ENCODE peak calls at places on chromosomes 5 and 9, in six cellular contexts. P is heart left ventricle, Q is choroid plexus epithelial cell, L is GM12865, Y is PC-3, R is BE2C. A is an unnamed sample.

GRCh38 chr9:79254900-79255651 is 316.7 kb upstream of the TLE4 start:
- DNase-seq in Y (peak), L (no peak), P (no peak), Q (peak), R (no peak), A (no peak)

GRCh38 chr9:122314193-122314592 is 49.5 kb downstream of the MRRF start:
- DNase-seq in L (no peak), R (no peak), P (no peak), Q (no peak), Y (no peak), A (no peak)

GRCh38 chr5:133697536-133698258 is 85.4 kb upstream of the FSTL4 start:
- DNase-seq in L (peak), Y (no peak), Q (no peak), R (no peak), P (no peak), A (no peak)

GRCh38 chr5:99460701-99461100 is 531.9 kb upstream of the CHD1 start:
- DNase-seq in Y (peak), L (no peak), P (no peak), R (no peak), Q (no peak), A (no peak)

GRCh38 chr5:102957141-102957540 is 162.8 kb downstream of the GIN1 start:
- DNase-seq in P (no peak), Y (no peak), L (no peak), R (no peak), Q (no peak), A (no peak)

GRCh38 chr9:72351538-72352453 is 13.2 kb downstream of the ZFAND5 start:
- DNase-seq in L (no peak), P (no peak), Q (peak), R (no peak), Y (peak), A (no peak)

GRCh38 chr5:112691758-112692157 is 45.9 kb upstream of the APC start:
- DNase-seq in L (peak), Q (peak), Y (peak), R (peak), P (no peak), A (peak)

GRCh38 chr9:470795-471194 is 256.1 kb downstream of the DOCK8 start:
- DNase-seq in P (no peak), Y (peak), R (no peak), L (no peak), Q (no peak), A (no peak)

GRCh38 chr9:97853056-97853843 is at the start of gene FOXE1:
- DNase-seq in Y (no peak), Q (no peak), R (no peak), P (no peak), L (no peak), A (no peak)

GRCh38 chr5:147748590-147748989 is 33.9 kb downstream of the JAKMIP2 start:
- DNase-seq in L (no peak), R (no peak), Q (no peak), Y (no peak), P (no peak), A (no peak)

GRCh38 chr5:105168806-105169205 is 1606.2 kb upstream of the NUDT12 start:
- DNase-seq in R (no peak), Q (no peak), Y (peak), L (no peak), P (no peak), A (no peak)

GRCh38 chr9:91811024-91811909 is 138.8 kb downstream of the ROR2 start:
- DNase-seq in P (no peak), R (no peak), Q (no peak), L (no peak), Y (no peak), A (no peak)

GRCh38 chr9:32867601-32868204 is 84.4 kb downstream of the TMEM215 start:
- DNase-seq in Q (no peak), P (no peak), R (no peak), Y (no peak), L (no peak), A (no peak)

GRCh38 chr5:122420126-122420525 is 108.1 kb downstream of the SNCAIP start:
- DNase-seq in L (no peak), R (no peak), P (no peak), Q (no peak), Y (no peak), A (no peak)

GRCh38 chr5:126450388-126450787 is 27.2 kb downstream of the GRAMD2B start:
- DNase-seq in Q (peak), P (no peak), L (peak), Y (no peak), R (no peak), A (peak)

GRCh38 chr9:136596630-136597031 is 50.8 kb upstream of the NOTCH1 start:
- DNase-seq in R (no peak), P (no peak), Y (no peak), L (no peak), Q (no peak), A (no peak)

GRCh38 chr9:125142560-125143376 is 560 bp downstream of the SCAI start:
- DNase-seq in P (peak), Q (no peak), R (no peak), L (peak), Y (no peak), A (no peak)

GRCh38 chr5:151003503-151003860 is 16.9 kb upstream of the GPX3 start:
- DNase-seq in P (no peak), L (no peak), R (no peak), Y (no peak), Q (no peak), A (no peak)

GRCh38 chr9:487429-487828 is 272.8 kb downstream of the DOCK8 start:
- DNase-seq in L (no peak), R (no peak), Q (no peak), P (no peak), Y (no peak), A (no peak)

GRCh38 chr5:147565524-147565923 is 55.7 kb upstream of the DPYSL3 start:
- DNase-seq in L (no peak), R (no peak), Y (peak), P (no peak), Q (peak), A (no peak)

GRCh38 chr5:146788918-146789317 is 89.6 kb downstream of the PPP2R2B start:
- DNase-seq in L (no peak), Q (no peak), R (no peak), P (no peak), Y (no peak), A (no peak)

GRCh38 chr9:128621730-128622455 is 34.8 kb downstream of the DYNC2I2 start:
- DNase-seq in R (no peak), Y (no peak), Q (no peak), P (no peak), L (no peak), A (no peak)

GRCh38 chr9:121510766-121511555 is 11.3 kb upstream of the GGTA1 start:
- DNase-seq in Y (no peak), L (no peak), Q (peak), P (no peak), R (no peak), A (no peak)

GRCh38 chr5:163005949-163006348 is 431.4 kb upstream of the CCNG1 start:
- DNase-seq in Y (peak), R (no peak), L (no peak), Q (no peak), P (no peak), A (no peak)
- TF ChIP-seq CTCF in Y (peak), R (peak), L (no peak), Q (no peak), P (no peak), A (peak)

DNA sequence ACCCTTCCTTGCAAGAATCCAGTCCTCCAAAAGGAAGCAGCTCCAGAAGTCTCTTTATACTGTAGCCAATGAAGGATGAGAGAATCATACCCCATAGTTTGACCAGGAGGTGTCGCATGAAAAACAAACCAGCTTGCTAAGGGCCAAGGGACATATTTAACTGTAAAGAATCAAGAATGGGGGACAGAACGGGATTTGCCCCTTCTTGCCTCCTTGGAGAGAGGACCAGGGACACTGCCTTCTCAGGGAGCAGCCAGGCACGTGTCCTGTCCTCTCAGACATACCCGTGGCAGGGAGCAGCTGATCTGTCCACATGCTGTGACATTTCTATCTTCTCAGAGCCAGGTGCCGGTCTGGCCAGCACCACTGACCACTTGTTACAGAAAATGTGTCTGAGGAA is 11.7 kb downstream of the PRUNE2 start:
- DNase-seq in P (no peak), L (no peak), Q (no peak), Y (no peak), R (no peak), A (no peak)
- TF ChIP-seq CTCF in P (no peak), L (no peak), Q (no peak), Y (no peak), R (no peak), A (no peak)

DNA sequence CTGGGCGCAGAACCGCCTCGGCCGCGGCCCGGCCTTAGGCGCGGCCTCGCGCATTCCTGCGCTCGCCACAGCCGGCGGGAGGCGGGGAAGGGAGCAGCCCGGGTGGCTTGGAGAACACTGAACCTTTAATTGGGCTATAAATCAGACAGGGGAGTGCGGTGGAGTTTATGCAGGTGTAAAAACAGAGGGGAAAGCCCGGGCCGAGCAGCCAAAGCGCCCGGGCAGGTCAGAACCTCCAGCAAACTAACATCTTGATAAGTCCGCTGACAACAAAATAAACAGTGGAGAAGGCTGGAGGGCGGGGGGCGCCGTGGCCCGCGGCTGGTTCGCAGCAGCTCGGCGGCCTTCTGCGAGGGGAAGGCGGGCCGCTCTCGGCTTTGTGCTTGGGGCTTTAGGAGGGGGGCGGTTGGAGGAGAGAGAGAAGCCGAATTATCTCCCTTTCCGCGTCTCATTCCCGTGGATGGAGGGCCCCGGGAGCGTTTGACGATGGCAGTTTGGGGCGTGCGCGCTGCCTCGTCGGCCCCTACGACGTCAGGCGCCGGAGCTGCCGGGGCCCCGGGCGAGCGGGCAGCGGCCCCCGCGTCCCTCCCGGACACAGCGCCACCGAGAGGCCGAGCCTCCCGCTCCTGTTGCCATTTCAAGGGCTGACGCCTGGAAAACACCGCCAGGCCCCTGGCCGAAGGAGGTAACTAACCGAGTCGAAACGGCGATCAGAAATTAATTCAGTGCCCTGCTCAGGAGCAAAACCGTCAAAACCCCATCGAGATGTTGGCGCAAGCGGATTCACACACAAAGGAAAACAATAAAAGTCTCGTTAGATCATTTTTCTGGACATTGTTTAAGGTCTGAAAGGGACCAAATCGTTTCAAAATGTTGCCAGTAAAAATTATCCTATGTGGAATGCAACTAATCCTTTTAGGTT is 11.2 kb downstream of the FOXD1 start:
- DNase-seq in Q (peak), P (no peak), L (no peak), Y (peak), R (peak), A (no peak)
- TF ChIP-seq CTCF in Q (peak), P (no peak), L (peak), Y (peak), R (peak), A (no peak)

DNA sequence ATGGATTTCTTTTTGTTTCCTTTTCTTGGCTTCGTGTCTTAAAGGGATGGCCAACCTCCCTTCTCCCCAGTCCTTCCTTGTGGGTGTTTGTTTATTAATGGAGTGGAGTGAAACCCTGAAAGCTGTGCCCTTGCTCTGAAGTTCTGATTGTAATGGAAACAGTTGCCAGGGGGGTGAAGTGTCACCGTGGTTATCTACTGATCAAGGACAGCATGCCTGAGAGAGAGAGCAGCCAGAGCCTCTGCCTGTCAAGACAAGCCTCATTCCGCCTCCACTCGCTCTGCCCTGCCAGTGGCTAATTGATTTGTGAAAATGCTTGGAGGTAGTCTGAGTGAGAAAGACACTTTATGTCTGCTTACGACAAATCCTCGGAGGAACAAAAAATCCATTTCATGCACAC is 143.7 kb upstream of the SLC30A5 start:
- DNase-seq in Y (no peak), Q (no peak), P (no peak), L (no peak), R (peak), A (no peak)
- TF ChIP-seq CTCF in Y (no peak), Q (no peak), P (no peak), L (no peak), R (no peak), A (no peak)

GRCh38 chr9:35835216-35835604 is 6.2 kb downstream of the TMEM8B start:
- DNase-seq in L (no peak), P (no peak), Y (peak), R (no peak), Q (peak), A (no peak)
- TF ChIP-seq CTCF in L (peak), P (peak), Y (peak), R (peak), Q (peak), A (peak)

GRCh38 chr9:73437758-73438157 is 286.1 kb downstream of the ANXA1 start:
- DNase-seq in P (no peak), Y (no peak), R (no peak), L (peak), Q (peak), A (peak)
- TF ChIP-seq CTCF in P (no peak), Y (no peak), R (no peak), L (no peak), Q (no peak), A (no peak)

GRCh38 chr5:15796557-15796956 is 296.6 kb downstream of the FBXL7 start:
- DNase-seq in L (no peak), Y (no peak), P (no peak), R (no peak), Q (no peak), A (no peak)

GRCh38 chr5:15799014-15799413 is 299.0 kb downstream of the FBXL7 start:
- DNase-seq in Y (no peak), R (no peak), Q (no peak), L (no peak), P (no peak), A (no peak)

GRCh38 chr5:15798006-15798405 is 298.0 kb downstream of the FBXL7 start:
- DNase-seq in L (no peak), Y (no peak), Q (peak), P (no peak), R (no peak), A (no peak)

GRCh38 chr5:15796096-15796495 is 296.1 kb downstream of the FBXL7 start:
- DNase-seq in R (no peak), Q (no peak), Y (no peak), L (no peak), P (no peak), A (no peak)

GRCh38 chr5:15797116-15797515 is 297.1 kb downstream of the FBXL7 start:
- DNase-seq in L (no peak), P (no peak), R (no peak), Q (no peak), Y (no peak), A (no peak)
- TF ChIP-seq CTCF in L (no peak), P (no peak), R (no peak), Q (no peak), Y (no peak), A (no peak)

DNA sequence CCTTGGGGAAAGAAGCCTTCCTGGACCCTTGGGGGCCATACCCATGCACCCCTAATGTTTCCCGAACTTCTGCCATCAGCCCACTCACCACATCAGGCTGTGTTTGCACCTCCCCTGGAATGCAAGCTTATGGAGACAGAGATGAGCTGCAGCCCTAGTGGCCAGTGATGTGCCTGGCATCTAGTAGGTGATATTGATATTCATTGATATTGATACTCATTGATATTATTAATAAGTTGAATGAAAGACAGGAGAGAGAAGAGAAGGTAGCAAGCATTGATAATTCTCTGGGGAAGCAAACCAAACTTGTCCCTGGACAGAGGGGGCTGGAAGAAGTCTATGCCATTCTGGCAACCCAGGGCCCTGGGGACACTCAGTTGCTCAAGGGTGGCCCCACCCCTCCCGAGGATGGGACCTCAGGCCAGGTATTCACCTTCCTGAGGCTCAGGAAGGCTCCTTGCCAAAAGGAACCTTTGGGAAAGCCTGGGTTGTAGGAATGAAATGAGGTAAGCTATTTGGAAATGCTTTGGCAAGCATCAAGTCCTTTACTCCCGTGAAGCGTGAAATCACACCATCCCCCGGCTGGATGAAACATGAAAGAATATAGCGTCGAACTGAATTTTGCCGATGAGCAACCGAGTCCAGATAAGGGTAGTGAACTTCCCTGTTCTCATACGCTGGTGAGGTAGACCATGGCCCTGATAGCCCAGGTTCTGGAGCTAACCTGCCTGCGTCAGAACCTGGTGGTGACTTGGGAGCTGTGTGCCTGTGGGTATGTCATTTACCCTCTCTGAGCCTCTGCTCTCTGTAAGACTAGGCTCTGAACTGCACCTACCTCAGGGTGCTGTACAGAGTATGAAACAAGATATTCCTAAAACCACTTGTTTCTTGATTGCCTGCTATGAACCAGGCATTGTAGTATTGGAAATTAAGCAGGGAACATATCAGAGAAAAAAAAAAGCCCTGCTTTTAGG is 105.1 kb upstream of the BOD1 start:
- DNase-seq in L (no peak), P (no peak), R (no peak), Q (no peak), Y (no peak), A (no peak)
- TF ChIP-seq CTCF in L (no peak), P (no peak), R (peak), Q (peak), Y (peak), A (no peak)

GRCh38 chr5:117455236-117456233 is 880.9 kb upstream of the SEMA6A start:
- DNase-seq in Y (no peak), Q (no peak), P (peak), L (peak), R (peak), A (no peak)
- TF ChIP-seq CTCF in Y (no peak), Q (peak), P (no peak), L (peak), R (peak), A (no peak)

GRCh38 chr5:179212870-179213269 is 132.4 kb downstream of the ADAMTS2 start:
- DNase-seq in Y (no peak), R (no peak), Q (no peak), P (peak), L (no peak), A (no peak)
- TF ChIP-seq CTCF in Y (peak), R (no peak), Q (no peak), P (peak), L (no peak), A (no peak)